ENCODE peak calls at places on chromosomes 7 and 10, in five cellular contexts. Q is uterus, T is BE2C, L is stomach, M is mucosa of descending colon. I is an unnamed sample. For H3K4me1, the result is how much of the 10 kb centered on the place peaks cover.

GRCh38 chr10:104450954-104451353 is 97.3 kb downstream of the CFAP58 start:
- DNase-seq in M (no peak), L (no peak), T (no peak), Q (no peak), I (no peak)

GRCh38 chr10:44745920-44746319 is 165.2 kb upstream of the TMEM72 start:
- DNase-seq in T (no peak), Q (no peak), M (no peak), L (no peak), I (no peak)

GRCh38 chr10:53315709-53316108 is 543.1 kb upstream of the MBL2 start:
- DNase-seq in L (no peak), M (no peak), Q (no peak), T (no peak), I (no peak)

GRCh38 chr7:108448777-108449576 is 7.3 kb downstream of the NRCAM start:
- DNase-seq in Q (no peak), M (no peak), T (no peak), L (no peak), I (no peak)

GRCh38 chr7:1386623-1387220 is 72.5 kb downstream of the MICALL2 start:
- DNase-seq in M (no peak), L (no peak), Q (no peak), T (peak), I (no peak)

GRCh38 chr10:48236199-48236621 is 38.3 kb downstream of the FRMPD2 start:
- DNase-seq in Q (no peak), M (no peak), T (no peak), L (no peak), I (no peak)

GRCh38 chr10:123883921-123884320 is 7.7 kb downstream of the CPXM2 start:
- DNase-seq in M (no peak), Q (no peak), T (no peak), L (no peak), I (no peak)

GRCh38 chr10:92242910-92243671 is 47.8 kb downstream of the CPEB3 start:
- DNase-seq in T (peak), M (peak), L (peak), Q (peak), I (peak)

GRCh38 chr10:64573625-64574325 is 1052.6 kb downstream of the REEP3 start:
- DNase-seq in M (no peak), Q (no peak), L (no peak), T (peak), I (no peak)

GRCh38 chr7:34036069-34036920 is 131.0 kb downstream of the BMPER start:
- DNase-seq in L (peak), T (no peak), M (peak), Q (peak), I (peak)

GRCh38 chr10:68364101-68364886 is 31.6 kb upstream of the PBLD start:
- DNase-seq in M (no peak), Q (no peak), L (no peak), T (no peak), I (no peak)

GRCh38 chr7:153381275-153382119 is 621.9 kb downstream of the ACTR3B start:
- DNase-seq in T (peak), Q (peak), L (peak), M (peak), I (no peak)

GRCh38 chr7:116571037-116571436 is 46.2 kb downstream of the CAV1 start:
- DNase-seq in L (no peak), T (no peak), M (no peak), Q (no peak), I (peak)

DNA sequence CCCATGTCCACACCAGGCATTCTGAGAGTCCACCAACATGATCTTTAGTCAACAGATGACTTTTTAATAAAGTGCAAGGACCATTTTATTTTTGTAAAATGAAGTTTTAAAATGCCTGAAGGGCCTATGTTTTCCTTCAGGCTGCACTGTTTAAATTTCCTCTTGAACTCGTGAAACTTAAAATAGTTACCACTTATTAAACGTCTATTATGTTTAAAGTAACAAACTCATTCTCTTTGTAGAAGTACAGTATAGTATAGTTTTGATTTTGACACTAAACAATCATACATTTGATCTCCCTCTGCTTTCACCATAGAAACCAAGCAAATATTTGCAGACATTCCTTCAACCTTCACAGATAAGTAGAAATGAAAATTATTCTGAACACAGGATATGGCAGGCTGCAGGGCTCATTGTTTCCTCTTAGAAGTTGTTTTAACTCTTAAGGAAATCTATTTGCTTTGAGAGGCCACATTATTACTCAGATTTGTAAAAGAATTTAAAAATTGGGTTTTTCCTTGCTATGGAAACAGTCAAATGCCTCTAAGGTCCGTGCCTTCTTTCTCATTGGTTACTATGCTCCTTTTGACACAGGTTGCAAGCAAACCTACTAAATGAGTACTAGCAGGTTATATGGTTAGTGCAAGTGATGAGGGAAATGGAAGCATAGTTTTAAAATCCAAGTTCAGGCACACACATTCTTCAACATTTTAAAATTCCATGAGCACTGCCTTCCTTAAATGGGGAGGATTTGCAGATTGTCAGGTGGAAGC is 92.8 kb upstream of the FAM133B start:
- DNase-seq in T (no peak), L (no peak), M (no peak), Q (no peak), I (peak)
- H3K4me1 ChIP-seq in T (under half), L (under half), M (under half), Q (under half), I (under half)

GRCh38 chr10:133249094-133249780 is 11.6 kb downstream of the VENTX start:
- DNase-seq in Q (no peak), M (no peak), L (no peak), T (peak), I (no peak)

GRCh38 chr10:133252223-133252552 is 14.5 kb downstream of the VENTX start:
- DNase-seq in Q (no peak), T (no peak), L (no peak), M (no peak), I (no peak)

GRCh38 chr10:133249975-133250754 is 12.5 kb downstream of the VENTX start:
- DNase-seq in T (no peak), Q (no peak), L (no peak), M (no peak), I (no peak)

GRCh38 chr10:133253313-133253955 is 15.8 kb downstream of the VENTX start:
- DNase-seq in Q (no peak), M (no peak), T (no peak), L (no peak), I (no peak)

GRCh38 chr10:133251388-133252222 is 13.9 kb downstream of the VENTX start:
- DNase-seq in Q (no peak), M (no peak), T (no peak), L (no peak), I (no peak)
- H3K4me1 ChIP-seq in Q (under half), M (under half), T (under half), L (under half), I (under half)

GRCh38 chr7:76002822-76003221 is 8.4 kb upstream of the TMEM120A start:
- DNase-seq in M (no peak), Q (no peak), L (no peak), T (no peak), I (no peak)

GRCh38 chr7:76008156-76008687 is 13.8 kb upstream of the TMEM120A start:
- DNase-seq in T (no peak), Q (no peak), M (no peak), L (no peak), I (no peak)

GRCh38 chr7:76002139-76002538 is 7.7 kb upstream of the TMEM120A start:
- DNase-seq in L (no peak), T (no peak), M (no peak), Q (no peak), I (no peak)

GRCh38 chr7:76000566-76000965 is 6.2 kb upstream of the TMEM120A start:
- DNase-seq in L (no peak), T (no peak), Q (no peak), M (no peak), I (no peak)

DNA sequence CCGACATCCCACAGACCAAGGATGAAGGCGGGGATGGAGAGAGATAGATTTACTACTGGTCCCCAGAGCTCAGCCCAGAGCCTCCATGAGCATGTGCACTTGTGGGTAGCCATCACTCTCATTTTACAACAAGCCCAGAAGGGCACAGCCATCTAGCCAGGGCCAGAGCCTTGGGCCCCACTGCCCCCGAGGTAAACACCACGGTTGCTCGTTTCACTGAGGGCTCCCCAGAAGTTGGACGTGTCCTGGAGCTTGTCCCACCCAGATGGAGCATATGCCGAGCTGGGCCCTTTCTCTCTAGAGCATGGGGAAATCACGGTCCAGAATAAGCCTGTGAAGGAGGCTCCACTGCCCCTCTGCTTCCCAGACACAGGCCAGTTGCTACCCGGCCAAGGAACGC is 9.0 kb upstream of the TMEM120A start:
- DNase-seq in T (no peak), M (no peak), Q (no peak), L (no peak), I (no peak)
- H3K4me1 ChIP-seq in T (under half), M (under half), Q (under half), L (under half), I (under half)

GRCh38 chr7:105125745-105126144 is 111.7 kb downstream of the KMT2E start:
- DNase-seq in T (no peak), M (no peak), Q (no peak), L (no peak), I (no peak)

GRCh38 chr7:105130580-105130979 is 116.6 kb downstream of the KMT2E start:
- DNase-seq in Q (no peak), L (no peak), M (no peak), T (no peak), I (no peak)

GRCh38 chr7:105126436-105126975 is 112.5 kb downstream of the KMT2E start:
- DNase-seq in Q (no peak), L (no peak), T (peak), M (no peak), I (no peak)

GRCh38 chr7:105130048-105130447 is 116.0 kb downstream of the KMT2E start:
- DNase-seq in L (no peak), M (no peak), T (no peak), Q (no peak), I (no peak)

GRCh38 chr7:105127179-105127578 is 113.2 kb downstream of the KMT2E start:
- DNase-seq in M (no peak), T (no peak), Q (no peak), L (no peak), I (no peak)
- H3K4me1 ChIP-seq in M (under half), T (under half), Q (under half), L (under half), I (under half)

GRCh38 chr7:140896996-140897395 is 27.7 kb downstream of the BRAF start:
- DNase-seq in T (no peak), M (no peak), L (no peak), Q (no peak), I (no peak)
- H3K4me1 ChIP-seq in T (under half), M (under half), L (under half), Q (under half), I (under half)

GRCh38 chr10:70396140-70396539 is 7.8 kb upstream of the EIF4EBP2 start:
- DNase-seq in T (no peak), L (no peak), Q (no peak), M (no peak), I (no peak)

GRCh38 chr10:70391654-70392053 is 9.2 kb upstream of the LRRC20 start:
- DNase-seq in M (no peak), T (no peak), L (no peak), Q (no peak), I (no peak)
- H3K4me1 ChIP-seq in M (under half), T (under half), L (under half), Q (under half), I (under half)

DNA sequence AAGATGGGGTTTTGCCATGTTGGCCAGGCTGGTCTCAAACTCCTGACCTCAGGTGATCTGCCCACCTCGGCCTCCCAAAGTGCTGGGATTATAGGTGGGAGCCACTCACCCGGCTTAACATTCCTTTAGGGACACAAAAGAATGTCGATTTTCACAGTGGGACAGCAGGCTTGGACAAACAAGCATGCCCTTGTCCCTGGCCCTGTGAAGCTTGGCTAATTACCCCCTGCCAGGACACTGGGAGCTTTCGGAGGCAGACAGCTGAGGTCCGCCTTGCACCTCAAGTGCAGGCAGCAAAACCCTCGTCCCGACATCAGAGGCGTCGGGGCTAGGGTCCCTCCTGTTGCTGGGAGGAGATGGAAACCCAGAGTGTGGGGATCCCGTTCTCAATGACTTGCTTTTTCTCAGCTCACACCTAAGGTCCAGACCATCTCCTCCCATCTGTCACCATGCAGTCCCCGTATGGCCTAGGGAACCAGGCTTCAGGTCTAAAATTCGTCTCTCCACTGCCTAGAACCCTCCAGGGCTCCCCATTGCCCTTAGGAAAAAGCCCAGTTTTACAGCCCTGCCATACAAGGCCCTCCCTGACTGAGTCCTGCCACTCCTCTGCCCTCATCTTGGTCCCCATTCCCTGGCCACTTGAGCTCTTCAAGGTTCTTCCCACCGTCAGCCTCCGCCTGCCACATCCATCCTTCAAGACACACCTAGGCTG is 6.3 kb upstream of the CLIP2 start:
- DNase-seq in Q (no peak), M (no peak), L (no peak), T (no peak), I (no peak)
- H3K4me1 ChIP-seq in Q (under half), M (under half), L (under half), T (under half), I (under half)

DNA sequence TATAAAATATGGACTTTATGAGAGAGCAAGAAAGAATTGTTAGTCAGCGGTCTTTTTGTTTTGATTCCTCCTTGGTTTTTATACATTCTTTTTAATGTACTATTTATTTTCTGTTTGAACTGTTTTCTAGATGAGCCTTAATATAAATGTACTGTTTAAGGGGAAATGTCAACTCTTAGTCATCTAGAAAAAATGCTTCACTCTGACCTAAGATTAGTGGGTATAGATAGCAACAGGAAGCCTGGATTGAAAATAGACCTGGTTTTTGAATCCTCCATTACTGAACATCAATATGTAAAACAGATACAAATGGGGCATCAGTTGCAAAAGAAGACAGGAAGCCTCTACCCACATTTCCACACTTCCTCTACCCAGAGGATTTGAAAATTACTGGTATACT is 87.8 kb downstream of the CHRM2 start:
- DNase-seq in T (no peak), M (no peak), L (no peak), Q (no peak), I (peak)
- H3K4me1 ChIP-seq in T (under half), M (under half), L (under half), Q (under half), I (half or more)